ENCODE peak calls at places on chromosome X, in six cellular contexts. S is Caco-2, B is fibroblast of lung, G is neural crest cell, V is B cell, E is cardiac muscle cell. L is an unnamed sample.

GRCh38 chrX:109920868-109921267 is 82.0 kb upstream of the TMEM164 start:
- DNase-seq in V (no peak), B (no peak), S (no peak), G (no peak), E (no peak), L (no peak)

GRCh38 chrX:63503541-63503940 is 152.4 kb upstream of the SPIN4 start:
- DNase-seq in G (no peak), E (peak), B (no peak), V (no peak), S (peak), L (no peak)

GRCh38 chrX:24479924-24480722 is 15.0 kb downstream of the PDK3 start:
- DNase-seq in B (peak), V (peak), S (no peak), G (no peak), E (no peak), L (peak)

GRCh38 chrX:154791467-154791866 is 13.8 kb downstream of the MPP1 start:
- DNase-seq in B (no peak), S (no peak), G (no peak), V (no peak), E (no peak), L (no peak)

GRCh38 chrX:25968920-25969319 is 169.2 kb upstream of the MAGEB18 start:
- DNase-seq in V (no peak), G (peak), E (peak), B (peak), S (peak), L (peak)

GRCh38 chrX:19513383-19513782 is 1.9 kb downstream of the MAP3K15 start:
- DNase-seq in B (peak), S (peak), V (no peak), E (no peak), G (no peak), L (no peak)

GRCh38 chrX:115939636-115940160 is 230.8 kb upstream of the AGTR2 start:
- DNase-seq in E (no peak), V (no peak), G (no peak), S (no peak), B (no peak), L (no peak)

GRCh38 chrX:5976332-5976731 is 252.3 kb downstream of the NLGN4X start:
- DNase-seq in G (no peak), V (no peak), S (no peak), B (no peak), E (no peak), L (no peak)

GRCh38 chrX:29666361-29666760 is 549.0 kb upstream of the MAGEB2 start:
- DNase-seq in G (no peak), E (no peak), B (no peak), S (no peak), V (no peak), L (no peak)

GRCh38 chrX:63128509-63128908 is 222.6 kb downstream of the SPIN4 start:
- DNase-seq in V (peak), E (no peak), G (no peak), B (no peak), S (peak), L (no peak)

GRCh38 chrX:18424482-18425198 is 768 bp upstream of the CDKL5 start:
- DNase-seq in V (peak), B (peak), S (peak), E (peak), G (peak), L (peak)

GRCh38 chrX:24395775-24396174 is 35.3 kb downstream of the SUPT20HL1 start:
- DNase-seq in B (peak), G (peak), S (peak), V (peak), E (peak), L (peak)

GRCh38 chrX:12967711-12968465 is 7.0 kb upstream of the TMSB4X start:
- DNase-seq in E (no peak), V (no peak), S (no peak), B (no peak), G (no peak), L (no peak)

GRCh38 chrX:12972867-12973560 is 1.9 kb upstream of the TMSB4X start:
- DNase-seq in V (no peak), G (no peak), B (no peak), E (no peak), S (no peak), L (no peak)

GRCh38 chrX:12972239-12972638 is 2.7 kb upstream of the TMSB4X start:
- DNase-seq in V (no peak), G (no peak), E (no peak), B (no peak), S (no peak), L (no peak)

GRCh38 chrX:12971282-12972003 is 3.5 kb upstream of the TMSB4X start:
- DNase-seq in S (no peak), B (no peak), G (no peak), E (no peak), V (no peak), L (no peak)

GRCh38 chrX:12970691-12971202 is 4.2 kb upstream of the TMSB4X start:
- DNase-seq in E (peak), B (peak), G (no peak), S (peak), V (peak), L (no peak)
- TF ChIP-seq CTCF in E (peak), B (peak), G (peak), S (peak), V (peak), L (no peak)

DNA sequence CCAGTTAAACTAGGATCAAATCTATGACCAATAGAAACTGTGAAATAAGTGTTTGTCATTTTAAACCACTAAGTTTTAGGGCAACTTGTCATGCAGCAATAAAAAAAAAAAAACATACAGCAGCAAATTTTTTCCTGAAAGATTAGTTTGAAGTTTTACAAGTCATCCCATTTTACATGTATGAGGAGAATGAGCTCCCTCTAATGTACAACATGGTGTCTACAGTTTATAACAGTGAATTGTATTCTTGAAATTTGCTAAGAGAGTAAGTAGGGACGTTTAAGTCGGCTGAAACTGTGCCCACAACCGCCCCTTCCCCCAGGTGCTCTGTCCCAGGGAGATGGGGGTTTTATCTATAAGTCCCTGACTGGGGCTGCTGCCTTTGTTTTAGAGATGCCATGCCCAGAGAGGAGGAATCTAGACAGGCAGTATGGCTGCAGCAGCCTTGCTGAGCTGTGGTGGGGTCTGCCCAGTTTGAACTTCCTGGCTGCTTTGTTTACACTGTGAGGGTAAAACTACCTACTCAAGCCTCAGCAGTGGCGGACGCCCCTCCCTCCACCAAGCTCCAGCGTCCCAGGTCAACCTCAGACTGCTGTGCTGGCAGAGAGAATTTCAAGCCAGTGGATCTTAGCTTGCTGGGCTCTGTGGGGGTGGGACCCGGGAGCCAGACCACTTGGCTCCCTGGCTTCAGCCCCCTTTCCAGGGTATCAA is 499.3 kb upstream of the CT83 start:
- DNase-seq in E (peak), B (no peak), V (no peak), S (no peak), G (no peak), L (no peak)
- TF ChIP-seq CTCF in E (no peak), B (no peak), V (no peak), S (no peak), G (peak), L (no peak)

DNA sequence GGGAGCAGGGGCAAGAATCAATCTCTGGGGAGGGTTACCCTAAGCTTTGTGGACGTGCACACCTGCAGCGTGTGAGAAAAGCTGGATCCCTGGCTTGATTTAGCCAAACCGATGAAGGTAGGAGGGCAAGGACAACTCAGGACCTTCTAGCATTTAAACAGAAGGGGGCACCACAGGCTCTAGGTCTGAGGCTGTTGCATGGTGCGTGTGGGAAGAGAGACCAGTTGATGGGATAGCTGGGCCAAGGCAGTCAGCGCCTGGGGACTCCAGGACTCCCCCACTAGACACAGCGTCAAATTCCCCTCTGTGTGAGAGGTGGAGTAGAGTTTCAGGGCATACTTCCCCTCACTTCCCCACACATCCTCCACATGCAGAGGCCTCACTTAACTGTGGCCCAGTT is 4.3 kb downstream of the GABRQ start:
- DNase-seq in G (no peak), B (peak), E (peak), V (no peak), S (peak), L (no peak)
- TF ChIP-seq CTCF in G (no peak), B (no peak), E (peak), V (no peak), S (no peak), L (no peak)

GRCh38 chrX:142804085-142804484 is 221.6 kb upstream of the SPANXN4 start:
- DNase-seq in E (peak), V (peak), G (no peak), S (no peak), B (no peak), L (no peak)
- TF ChIP-seq CTCF in E (no peak), V (no peak), G (peak), S (no peak), B (no peak), L (no peak)

DNA sequence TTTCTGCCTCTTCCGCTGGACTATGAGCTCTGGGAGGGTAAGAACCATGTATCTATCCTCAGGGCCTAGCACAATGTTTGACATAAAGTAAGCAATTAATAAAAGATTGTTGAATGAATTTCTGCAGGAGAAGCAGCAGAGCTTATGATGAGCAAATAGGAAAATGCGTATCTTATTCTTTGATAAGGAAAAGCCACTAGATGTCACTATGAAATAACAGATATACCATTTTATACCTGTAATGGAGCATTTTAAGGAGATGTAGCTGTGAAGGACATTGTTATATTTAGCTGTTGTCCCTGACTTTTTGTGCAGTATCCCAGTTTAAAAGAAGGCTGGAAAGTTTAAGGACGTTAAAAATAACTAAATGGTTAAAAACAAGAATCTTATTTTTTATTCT is 147.2 kb upstream of the MBNL3 start:
- DNase-seq in G (no peak), B (peak), V (no peak), E (no peak), S (no peak), L (no peak)
- TF ChIP-seq CTCF in G (no peak), B (no peak), V (no peak), E (no peak), S (no peak), L (no peak)

DNA sequence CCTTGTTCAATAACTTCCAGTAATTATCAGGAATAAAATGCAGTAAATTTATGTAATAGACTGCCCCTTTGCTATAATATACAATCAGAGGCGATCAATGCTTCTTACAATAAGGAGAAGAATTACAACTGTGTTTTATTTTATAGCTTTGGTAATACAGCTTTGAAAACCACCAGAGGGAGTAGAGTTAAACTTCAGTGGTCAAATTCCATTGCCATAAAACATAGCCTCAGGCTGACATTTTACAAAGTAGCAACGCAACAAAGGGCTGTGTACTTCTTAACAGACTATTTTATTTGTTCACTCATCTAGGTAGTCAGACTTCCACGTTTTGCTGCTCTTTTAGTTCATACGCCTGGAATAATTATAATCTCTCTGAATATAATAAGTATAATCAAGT is 58.5 kb downstream of the TEX13C start:
- DNase-seq in S (peak), E (no peak), G (no peak), V (no peak), B (no peak), L (no peak)
- TF ChIP-seq CTCF in S (no peak), E (no peak), G (peak), V (no peak), B (no peak), L (no peak)

DNA sequence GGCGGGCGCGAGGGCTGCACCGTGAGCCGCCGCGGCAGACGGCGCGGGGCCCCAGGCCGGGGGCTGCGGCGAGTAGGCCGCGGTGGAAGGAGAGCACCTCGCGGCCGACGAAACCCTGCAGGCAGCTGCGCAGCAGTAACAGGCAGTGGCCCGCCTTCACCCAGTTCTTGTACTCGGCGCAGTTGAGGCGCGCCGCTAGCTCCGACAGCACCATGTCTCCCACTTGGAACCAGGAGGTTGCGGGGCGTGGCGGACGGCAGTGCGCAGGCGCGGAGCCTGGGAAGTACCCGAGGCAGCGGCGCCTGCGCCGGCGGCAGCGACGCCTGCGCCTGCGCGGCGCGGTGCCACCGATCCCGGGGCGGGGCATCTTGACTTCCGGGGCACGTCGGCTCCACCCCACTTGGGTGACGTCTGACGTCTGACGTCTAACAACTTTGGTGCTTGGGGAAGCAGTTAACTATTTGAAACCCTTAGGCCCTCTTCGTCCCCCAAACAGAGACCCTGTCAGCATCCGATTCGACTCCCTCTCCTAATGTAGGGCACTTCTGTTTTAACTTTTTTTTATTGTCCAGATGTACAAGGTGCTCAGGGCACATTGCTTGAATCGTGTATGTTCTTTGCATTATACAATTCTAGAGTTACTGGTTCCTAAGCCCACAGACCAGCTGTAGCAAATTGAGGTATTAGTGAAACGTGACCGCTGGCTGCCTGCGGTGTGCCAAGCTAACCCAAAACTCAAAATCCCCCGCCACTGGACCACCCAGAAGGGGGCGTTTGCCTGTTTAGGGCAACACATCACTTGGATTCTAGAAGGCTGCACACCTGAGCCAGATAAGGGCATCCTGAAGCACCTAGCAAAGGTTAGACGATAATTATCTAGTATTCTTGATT is at the start of gene CXorf38:
- DNase-seq in G (peak), S (peak), V (peak), B (peak), E (peak), L (peak)
- TF ChIP-seq CTCF in G (no peak), S (no peak), V (no peak), B (no peak), E (no peak), L (no peak)

L was measured in GM20000.